ENCODE peak calls at places on chromosomes 16 and 17, in seven cellular contexts. One of them, this sample, is unnamed.

GRCh38 chr17:1000597-1001490 is 3.9 kb downstream of the TIMM22 start:
- DNase-seq in uterus: no peak
- DNase-seq in adrenal gland: no peak
- DNase-seq in gastrocnemius medialis: peak
- DNase-seq in transverse colon: no peak
- DNase-seq in A549: no peak
- DNase-seq in heart left ventricle: no peak
- DNase-seq in this sample: no peak

GRCh38 chr17:8700546-8700945 is 44.1 kb downstream of the CCDC42 start:
- DNase-seq in uterus: no peak
- DNase-seq in adrenal gland: no peak
- DNase-seq in gastrocnemius medialis: no peak
- DNase-seq in transverse colon: no peak
- DNase-seq in A549: no peak
- DNase-seq in heart left ventricle: no peak
- DNase-seq in this sample: no peak

GRCh38 chr16:53372942-53373871 is 61.1 kb upstream of the RBL2 start:
- DNase-seq in uterus: no peak
- DNase-seq in adrenal gland: no peak
- DNase-seq in gastrocnemius medialis: no peak
- DNase-seq in transverse colon: peak
- DNase-seq in A549: peak
- DNase-seq in heart left ventricle: peak
- DNase-seq in this sample: no peak

GRCh38 chr17:17433260-17433659 is 43.5 kb upstream of the MED9 start:
- DNase-seq in uterus: no peak
- DNase-seq in adrenal gland: no peak
- DNase-seq in gastrocnemius medialis: no peak
- DNase-seq in transverse colon: no peak
- DNase-seq in A549: no peak
- DNase-seq in heart left ventricle: no peak
- DNase-seq in this sample: no peak

GRCh38 chr16:27291106-27291505 is 22.5 kb upstream of the NSMCE1 start:
- DNase-seq in uterus: no peak
- DNase-seq in adrenal gland: no peak
- DNase-seq in gastrocnemius medialis: no peak
- DNase-seq in transverse colon: no peak
- DNase-seq in A549: no peak
- DNase-seq in heart left ventricle: no peak
- DNase-seq in this sample: no peak

GRCh38 chr17:30000001-30000754 is 58.7 kb downstream of the EFCAB5 start:
- DNase-seq in uterus: no peak
- DNase-seq in adrenal gland: no peak
- DNase-seq in gastrocnemius medialis: no peak
- DNase-seq in transverse colon: no peak
- DNase-seq in A549: no peak
- DNase-seq in heart left ventricle: no peak
- DNase-seq in this sample: no peak

GRCh38 chr16:3698941-3699340 is 18.4 kb downstream of the TRAP1 start:
- DNase-seq in uterus: no peak
- DNase-seq in adrenal gland: no peak
- DNase-seq in gastrocnemius medialis: no peak
- DNase-seq in transverse colon: no peak
- DNase-seq in A549: no peak
- DNase-seq in heart left ventricle: no peak
- DNase-seq in this sample: no peak

GRCh38 chr17:37230633-37231032 is 145.2 kb upstream of the C17orf78 start:
- DNase-seq in uterus: no peak
- DNase-seq in adrenal gland: no peak
- DNase-seq in gastrocnemius medialis: no peak
- DNase-seq in transverse colon: no peak
- DNase-seq in A549: no peak
- DNase-seq in heart left ventricle: no peak
- DNase-seq in this sample: no peak

GRCh38 chr16:84266451-84266850 is 26.6 kb upstream of the KCNG4 start:
- DNase-seq in uterus: peak
- DNase-seq in adrenal gland: peak
- DNase-seq in gastrocnemius medialis: peak
- DNase-seq in transverse colon: peak
- DNase-seq in A549: peak
- DNase-seq in heart left ventricle: peak
- DNase-seq in this sample: no peak

GRCh38 chr16:56319391-56319790 is 106.0 kb downstream of the AMFR start:
- DNase-seq in uterus: no peak
- DNase-seq in adrenal gland: no peak
- DNase-seq in gastrocnemius medialis: no peak
- DNase-seq in transverse colon: no peak
- DNase-seq in A549: no peak
- DNase-seq in heart left ventricle: no peak
- DNase-seq in this sample: no peak

GRCh38 chr16:48831081-48831722 is 221.2 kb upstream of the N4BP1 start:
- DNase-seq in uterus: no peak
- DNase-seq in adrenal gland: no peak
- DNase-seq in gastrocnemius medialis: no peak
- DNase-seq in transverse colon: no peak
- DNase-seq in A549: peak
- DNase-seq in heart left ventricle: no peak
- DNase-seq in this sample: peak

GRCh38 chr16:716768-717325 is 1.9 kb downstream of the METRN start:
- DNase-seq in uterus: no peak
- DNase-seq in adrenal gland: no peak
- DNase-seq in gastrocnemius medialis: no peak
- DNase-seq in transverse colon: no peak
- DNase-seq in A549: no peak
- DNase-seq in heart left ventricle: no peak
- DNase-seq in this sample: no peak

GRCh38 chr16:714079-714478 is 839 bp upstream of the METRN start:
- DNase-seq in uterus: no peak
- DNase-seq in adrenal gland: no peak
- DNase-seq in gastrocnemius medialis: no peak
- DNase-seq in transverse colon: no peak
- DNase-seq in A549: no peak
- DNase-seq in heart left ventricle: no peak
- DNase-seq in this sample: no peak

GRCh38 chr16:716250-716607 is 1.3 kb downstream of the METRN start:
- DNase-seq in uterus: no peak
- DNase-seq in adrenal gland: peak
- DNase-seq in gastrocnemius medialis: no peak
- DNase-seq in transverse colon: no peak
- DNase-seq in A549: no peak
- DNase-seq in heart left ventricle: no peak
- DNase-seq in this sample: no peak

GRCh38 chr16:714558-715447 is at the start of gene METRN:
- DNase-seq in uterus: peak
- DNase-seq in adrenal gland: peak
- DNase-seq in gastrocnemius medialis: peak
- DNase-seq in transverse colon: peak
- DNase-seq in A549: peak
- DNase-seq in heart left ventricle: peak
- DNase-seq in this sample: no peak

GRCh38 chr16:715448-716249 is 731 bp downstream of the METRN start:
- DNase-seq in uterus: no peak
- DNase-seq in adrenal gland: no peak
- DNase-seq in gastrocnemius medialis: no peak
- DNase-seq in transverse colon: no peak
- DNase-seq in A549: no peak
- DNase-seq in heart left ventricle: no peak
- DNase-seq in this sample: no peak
- TF ChIP-seq CTCF in uterus: no peak
- TF ChIP-seq CTCF in adrenal gland: no peak
- TF ChIP-seq CTCF in gastrocnemius medialis: no peak
- TF ChIP-seq CTCF in transverse colon: no peak
- TF ChIP-seq CTCF in A549: peak
- TF ChIP-seq CTCF in heart left ventricle: no peak
- TF ChIP-seq CTCF in this sample: no peak

GRCh38 chr16:66984902-66985311 is 3.5 kb upstream of the CES4A start:
- DNase-seq in uterus: no peak
- DNase-seq in adrenal gland: no peak
- DNase-seq in gastrocnemius medialis: no peak
- DNase-seq in transverse colon: no peak
- DNase-seq in A549: no peak
- DNase-seq in heart left ventricle: no peak
- DNase-seq in this sample: no peak

GRCh38 chr16:66986559-66986958 is 1.8 kb upstream of the CES4A start:
- DNase-seq in uterus: no peak
- DNase-seq in adrenal gland: no peak
- DNase-seq in gastrocnemius medialis: no peak
- DNase-seq in transverse colon: no peak
- DNase-seq in A549: no peak
- DNase-seq in heart left ventricle: no peak
- DNase-seq in this sample: no peak

GRCh38 chr16:66991545-66992077 is 3.2 kb downstream of the CES4A start:
- DNase-seq in uterus: no peak
- DNase-seq in adrenal gland: no peak
- DNase-seq in gastrocnemius medialis: no peak
- DNase-seq in transverse colon: no peak
- DNase-seq in A549: no peak
- DNase-seq in heart left ventricle: no peak
- DNase-seq in this sample: no peak

GRCh38 chr16:66983033-66983432 is 5.4 kb upstream of the CES4A start:
- DNase-seq in uterus: no peak
- DNase-seq in adrenal gland: no peak
- DNase-seq in gastrocnemius medialis: no peak
- DNase-seq in transverse colon: no peak
- DNase-seq in A549: no peak
- DNase-seq in heart left ventricle: no peak
- DNase-seq in this sample: no peak

DNA sequence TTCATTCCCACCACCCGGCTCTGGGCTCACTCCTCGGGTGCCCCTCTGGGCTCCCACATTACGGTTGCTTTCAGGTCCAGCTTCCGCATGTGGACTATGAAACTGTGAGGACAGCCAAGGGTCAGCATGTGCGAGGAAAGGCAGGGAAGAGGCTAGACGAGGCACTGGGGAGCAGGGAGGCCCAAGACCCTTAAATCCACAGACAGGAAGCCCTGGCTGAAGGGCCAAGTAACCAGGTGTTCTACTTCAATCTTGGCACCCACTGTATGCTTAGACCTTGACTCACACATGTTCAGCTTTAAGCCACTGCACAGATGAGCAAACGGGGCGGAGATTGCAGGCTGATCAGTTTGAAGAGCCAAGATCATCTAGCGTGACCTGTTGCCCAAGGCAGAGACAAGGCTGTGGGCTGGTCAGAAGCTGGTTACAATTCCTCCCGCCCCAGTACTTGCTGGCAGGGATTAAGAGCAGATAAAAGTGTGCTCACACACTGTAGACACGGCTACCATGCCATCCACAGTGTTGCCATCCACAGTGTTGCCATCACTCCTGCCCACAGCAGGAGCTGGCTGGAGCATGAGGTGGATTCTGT is at the start of gene CES4A:
- DNase-seq in uterus: no peak
- DNase-seq in adrenal gland: peak
- DNase-seq in gastrocnemius medialis: peak
- DNase-seq in transverse colon: no peak
- DNase-seq in A549: no peak
- DNase-seq in heart left ventricle: no peak
- DNase-seq in this sample: no peak
- TF ChIP-seq POLR2A in uterus: no peak
- TF ChIP-seq POLR2A in adrenal gland: no peak
- TF ChIP-seq POLR2A in gastrocnemius medialis: peak
- TF ChIP-seq POLR2A in transverse colon: no peak
- TF ChIP-seq POLR2A in A549: no peak
- TF ChIP-seq POLR2A in heart left ventricle: no peak
- TF ChIP-seq POLR2A in this sample: no peak

GRCh38 chr17:66963521-66964082 is 905 bp upstream of the CACNG4 start:
- DNase-seq in uterus: no peak
- DNase-seq in adrenal gland: no peak
- DNase-seq in gastrocnemius medialis: no peak
- DNase-seq in transverse colon: no peak
- DNase-seq in A549: no peak
- DNase-seq in heart left ventricle: no peak
- DNase-seq in this sample: no peak
- H3K4me3 ChIP-seq in uterus: no peak
- H3K4me3 ChIP-seq in adrenal gland: no peak
- H3K4me3 ChIP-seq in gastrocnemius medialis: no peak
- H3K4me3 ChIP-seq in transverse colon: no peak
- H3K4me3 ChIP-seq in A549: peak
- H3K4me3 ChIP-seq in heart left ventricle: no peak
- H3K4me3 ChIP-seq in this sample: peak

GRCh38 chr16:24499193-24499814 is 40.1 kb upstream of the RBBP6 start:
- DNase-seq in uterus: no peak
- DNase-seq in adrenal gland: peak
- DNase-seq in gastrocnemius medialis: no peak
- DNase-seq in transverse colon: peak
- DNase-seq in A549: peak
- DNase-seq in heart left ventricle: no peak
- DNase-seq in this sample: no peak
- TF ChIP-seq CTCF in uterus: no peak
- TF ChIP-seq CTCF in adrenal gland: peak
- TF ChIP-seq CTCF in gastrocnemius medialis: no peak
- TF ChIP-seq CTCF in transverse colon: peak
- TF ChIP-seq CTCF in A549: peak
- TF ChIP-seq CTCF in heart left ventricle: peak
- TF ChIP-seq CTCF in this sample: no peak